ENCODE peak calls at places on chromosomes 5 and 9, in seven cellular contexts. Q is K562, O is H1, N is HepG2, D is HCT116, T is GM12878, B is SK-N-SH. Y is an unnamed sample. For H3K4me1, the result is how much of the 10 kb centered on the place peaks cover.

GRCh38 chr9:87525546-87526303 is 28.1 kb downstream of the DAPK1 start:
- DNase-seq in Q (no peak), O (no peak), N (no peak), D (no peak), T (no peak), B (no peak), Y (no peak)

GRCh38 chr5:175557778-175558177 is 79.4 kb downstream of the SFXN1 start:
- DNase-seq in Q (no peak), O (no peak), N (no peak), D (no peak), T (no peak), B (no peak), Y (no peak)

GRCh38 chr5:131225282-131225974 is 38.4 kb upstream of the CDC42SE2 start:
- DNase-seq in Q (no peak), O (no peak), N (no peak), D (no peak), T (no peak), B (no peak), Y (no peak)

GRCh38 chr5:170302729-170303501 is 5.3 kb upstream of the LCP2 start:
- DNase-seq in Q (peak), O (no peak), N (no peak), D (no peak), T (peak), B (no peak), Y (no peak)

GRCh38 chr5:96199713-96200183 is 233.3 kb downstream of the PCSK1 start:
- DNase-seq in Q (no peak), O (no peak), N (peak), D (no peak), T (no peak), B (no peak), Y (no peak)

GRCh38 chr5:78597858-78598415 is 50.6 kb downstream of the LHFPL2 start:
- DNase-seq in Q (no peak), O (no peak), N (no peak), D (no peak), T (no peak), B (no peak), Y (no peak)

GRCh38 chr9:7841831-7842230 is 42.3 kb upstream of the DMAC1 start:
- DNase-seq in Q (no peak), O (no peak), N (no peak), D (no peak), T (no peak), B (no peak), Y (no peak)

GRCh38 chr5:32504923-32505596 is 60.5 kb upstream of the ZFR start:
- DNase-seq in Q (peak), O (no peak), N (no peak), D (no peak), T (no peak), B (peak), Y (no peak)

GRCh38 chr9:88033303-88033702 is 59.0 kb upstream of the CDK20 start:
- DNase-seq in Q (no peak), O (no peak), N (no peak), D (no peak), T (no peak), B (no peak), Y (no peak)

GRCh38 chr5:177124486-177124991 is 9.0 kb upstream of the NSD1 start:
- DNase-seq in Q (no peak), O (no peak), N (no peak), D (peak), T (no peak), B (no peak), Y (no peak)

GRCh38 chr9:105151686-105151995 is 92.8 kb upstream of the SLC44A1 start:
- DNase-seq in Q (no peak), O (no peak), N (no peak), D (no peak), T (no peak), B (no peak), Y (no peak)

GRCh38 chr9:100554935-100555401 is 22.9 kb upstream of the CAVIN4 start:
- DNase-seq in Q (no peak), O (no peak), N (no peak), D (no peak), T (no peak), B (no peak), Y (no peak)

GRCh38 chr5:32581010-32581785 is 4.2 kb upstream of the SUB1 start:
- DNase-seq in Q (no peak), O (no peak), N (no peak), D (no peak), T (no peak), B (no peak), Y (no peak)

GRCh38 chr5:82560546-82560945 is 282.4 kb upstream of the RPS23 start:
- DNase-seq in Q (no peak), O (no peak), N (no peak), D (no peak), T (no peak), B (no peak), Y (no peak)

GRCh38 chr9:6076856-6077255 is 61.4 kb upstream of the RANBP6 start:
- DNase-seq in Q (no peak), O (no peak), N (no peak), D (no peak), T (no peak), B (no peak), Y (no peak)

GRCh38 chr5:159975462-159976019 is 33.4 kb upstream of the TTC1 start:
- DNase-seq in Q (peak), O (no peak), N (peak), D (peak), T (no peak), B (peak), Y (no peak)

GRCh38 chr9:81264516-81264915 is 424.8 kb downstream of the TLE1 start:
- DNase-seq in Q (no peak), O (no peak), N (no peak), D (no peak), T (no peak), B (peak), Y (no peak)

GRCh38 chr5:140574165-140574564 is 9.5 kb downstream of the SLC35A4 start:
- DNase-seq in Q (no peak), O (no peak), N (no peak), D (no peak), T (no peak), B (no peak), Y (no peak)

GRCh38 chr9:95431286-95431685 is 85.5 kb downstream of the PTCH1 start:
- DNase-seq in Q (no peak), O (no peak), N (no peak), D (no peak), T (no peak), B (no peak), Y (no peak)

GRCh38 chr5:19319252-19319651 is 668.7 kb downstream of the CDH18 start:
- DNase-seq in Q (no peak), O (no peak), N (no peak), D (no peak), T (no peak), B (no peak), Y (no peak)

GRCh38 chr5:133348406-133348805 is 263.9 kb downstream of the FSTL4 start:
- DNase-seq in Q (no peak), O (no peak), N (no peak), D (no peak), T (no peak), B (no peak), Y (no peak)

GRCh38 chr9:94084314-94084713 is at the start of gene PTPDC1:
- DNase-seq in Q (peak), O (peak), N (peak), D (peak), T (no peak), B (peak), Y (peak)

GRCh38 chr5:143562935-143563334 is 159.4 kb upstream of the NR3C1 start:
- DNase-seq in Q (no peak), O (no peak), N (peak), D (no peak), T (no peak), B (no peak), Y (no peak)

GRCh38 chr5:6592611-6593010 is 40.2 kb downstream of the NSUN2 start:
- DNase-seq in Q (no peak), O (no peak), N (no peak), D (no peak), T (no peak), B (no peak), Y (no peak)

GRCh38 chr5:150428978-150429377 is 16.3 kb upstream of the CD74 start:
- DNase-seq in Q (no peak), O (no peak), N (no peak), D (no peak), T (no peak), B (no peak), Y (no peak)

GRCh38 chr5:757931-758697 is 26.4 kb downstream of the ZDHHC11B start:
- DNase-seq in Q (peak), O (no peak), N (peak), D (no peak), T (no peak), B (peak), Y (no peak)

GRCh38 chr5:172846677-172847076 is 12.6 kb downstream of the ERGIC1 start:
- DNase-seq in Q (no peak), O (no peak), N (no peak), D (no peak), T (no peak), B (no peak), Y (no peak)

GRCh38 chr5:18744990-18745590 is 1110.8 kb downstream of the TAF11L14 start:
- DNase-seq in Q (no peak), O (no peak), N (no peak), D (no peak), T (no peak), B (no peak), Y (no peak)

GRCh38 chr5:132012385-132013005 is 1.0 kb upstream of the ACSL6 start:
- DNase-seq in Q (peak), O (no peak), N (peak), D (no peak), T (no peak), B (no peak), Y (no peak)

GRCh38 chr9:136856078-136856474 is 3.9 kb downstream of the MAMDC4 start:
- DNase-seq in Q (no peak), O (no peak), N (no peak), D (no peak), T (no peak), B (no peak), Y (no peak)

GRCh38 chr9:89884356-89885083 is 279.7 kb downstream of the GADD45G start:
- DNase-seq in Q (no peak), O (no peak), N (no peak), D (no peak), T (no peak), B (no peak), Y (no peak)

GRCh38 chr5:140221697-140222223 is 46.8 kb downstream of the CYSTM1 start:
- DNase-seq in Q (peak), O (no peak), N (no peak), D (peak), T (no peak), B (no peak), Y (no peak)

GRCh38 chr9:116313638-116314037 is 160.0 kb downstream of the PAPPA start:
- DNase-seq in Q (no peak), O (no peak), N (no peak), D (no peak), T (no peak), B (no peak), Y (no peak)

GRCh38 chr5:1103505-1104326 is 8.1 kb downstream of the SLC12A7 start:
- DNase-seq in Q (no peak), O (no peak), N (peak), D (no peak), T (no peak), B (no peak), Y (no peak)

GRCh38 chr9:88433583-88434240 is 45.5 kb downstream of the SPIN1 start:
- DNase-seq in Q (peak), O (no peak), N (no peak), D (no peak), T (no peak), B (no peak), Y (no peak)

GRCh38 chr5:78376315-78376714 is 15.9 kb downstream of the SCAMP1 start:
- DNase-seq in Q (no peak), O (no peak), N (no peak), D (no peak), T (no peak), B (no peak), Y (no peak)

GRCh38 chr9:135568026-135568425 is 6.5 kb downstream of the PAEP start:
- DNase-seq in Q (no peak), O (no peak), N (no peak), D (no peak), T (no peak), B (no peak), Y (no peak)

GRCh38 chr5:90020575-90021535 is 388.7 kb downstream of the CETN3 start:
- DNase-seq in Q (no peak), O (no peak), N (peak), D (peak), T (peak), B (no peak), Y (no peak)

GRCh38 chr5:60487885-60488425 is 212.0 kb downstream of the DEPDC1B start:
- DNase-seq in Q (no peak), O (no peak), N (peak), D (no peak), T (no peak), B (peak), Y (no peak)

GRCh38 chr9:4973902-4974301 is 11.2 kb upstream of the JAK2 start:
- DNase-seq in Q (no peak), O (no peak), N (peak), D (no peak), T (no peak), B (no peak), Y (no peak)
- TF ChIP-seq YY1 in Q (no peak), O (no peak), N (no peak), D (no peak), T (no peak), B (no peak), Y (no peak)

DNA sequence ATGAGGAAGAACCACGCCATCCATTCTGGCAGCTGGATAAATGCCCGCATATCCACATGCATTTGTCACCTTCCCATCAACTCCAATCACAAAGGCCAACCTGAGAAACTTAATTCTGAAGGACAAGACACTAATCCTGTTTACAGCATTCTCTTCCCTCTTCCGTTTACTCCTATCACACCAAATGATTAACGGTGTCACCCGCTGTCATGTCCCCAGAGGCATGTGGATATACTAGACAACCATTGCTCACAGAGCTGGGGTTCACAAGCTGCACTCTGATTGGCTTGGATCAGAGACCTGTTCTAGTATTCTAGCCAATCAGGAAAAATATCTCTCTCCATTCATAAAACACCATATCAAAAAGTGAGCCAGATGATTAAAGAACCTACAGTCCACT is 3.6 kb downstream of the MACROH2A1 start:
- DNase-seq in Q (peak), O (no peak), N (no peak), D (no peak), T (no peak), B (no peak), Y (no peak)
- H3K4me1 ChIP-seq in Q (half or more), O (under half), N (half or more), D (under half), T (under half), B (under half), Y (under half)

GRCh38 chr9:71859939-71860338 is 51.1 kb downstream of the ABHD17B start:
- DNase-seq in Q (no peak), O (no peak), N (no peak), D (no peak), T (no peak), B (no peak), Y (no peak)

GRCh38 chr9:71861618-71862017 is 49.4 kb downstream of the ABHD17B start:
- DNase-seq in Q (no peak), O (no peak), N (no peak), D (no peak), T (no peak), B (no peak), Y (no peak)

GRCh38 chr9:71858102-71858798 is 52.7 kb downstream of the ABHD17B start:
- DNase-seq in Q (no peak), O (no peak), N (no peak), D (no peak), T (no peak), B (no peak), Y (no peak)

GRCh38 chr9:71857159-71857558 is 53.8 kb downstream of the ABHD17B start:
- DNase-seq in Q (no peak), O (no peak), N (no peak), D (no peak), T (no peak), B (no peak), Y (no peak)

GRCh38 chr9:71858812-71859211 is 52.2 kb downstream of the ABHD17B start:
- DNase-seq in Q (no peak), O (no peak), N (no peak), D (no peak), T (peak), B (no peak), Y (no peak)
- TF ChIP-seq YY1 in Q (no peak), O (no peak), N (no peak), D (no peak), T (no peak), B (no peak), Y (no peak)

DNA sequence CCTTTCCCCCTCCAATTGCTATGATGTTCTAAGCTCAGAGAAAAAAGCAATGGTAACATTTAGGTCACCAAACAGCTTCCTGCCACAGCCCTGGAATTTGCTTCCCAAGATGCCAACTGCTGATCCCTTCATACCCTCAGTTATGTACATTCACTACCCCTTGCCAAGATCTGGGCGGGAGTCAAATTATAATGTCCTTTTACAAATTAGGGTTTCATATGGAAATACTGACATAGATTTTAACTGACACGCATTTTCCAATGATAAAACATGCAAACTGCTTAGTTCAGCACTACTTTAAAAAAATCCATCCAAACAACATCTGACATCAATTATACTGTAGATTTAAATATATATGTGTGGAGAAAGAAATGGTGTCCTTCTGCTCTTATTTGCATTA is 5.0 kb downstream of the LOX start:
- DNase-seq in Q (no peak), O (no peak), N (no peak), D (no peak), T (no peak), B (no peak), Y (no peak)
- H3K4me1 ChIP-seq in Q (under half), O (under half), N (under half), D (under half), T (under half), B (under half), Y (under half)

DNA sequence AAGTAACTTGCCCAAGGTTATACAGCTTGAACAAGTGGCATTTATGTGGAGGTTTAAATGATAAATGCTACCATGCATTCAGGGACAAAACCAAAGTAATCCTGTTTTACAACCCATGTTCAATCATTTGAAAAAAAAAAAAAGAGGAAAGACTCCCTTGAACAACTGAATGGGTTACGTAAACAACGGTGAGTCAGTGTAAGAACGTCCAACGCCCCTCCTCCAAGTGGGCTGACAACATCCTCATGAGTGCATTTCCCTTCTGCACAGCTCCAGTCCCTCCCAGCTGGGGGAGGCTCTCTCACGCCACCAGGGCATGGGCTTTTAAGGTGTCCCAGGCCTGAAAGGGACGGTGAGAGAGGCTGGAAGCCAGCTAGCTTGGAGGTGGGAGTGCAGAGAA is 90.0 kb downstream of the PRRT1B start:
- DNase-seq in Q (peak), O (peak), N (peak), D (peak), T (no peak), B (no peak), Y (peak)
- TF ChIP-seq YY1 in Q (no peak), O (no peak), N (no peak), D (no peak), T (no peak), B (no peak), Y (no peak)

GRCh38 chr9:106878081-106878837 is 15.3 kb downstream of the ZNF462 start:
- DNase-seq in Q (no peak), O (no peak), N (no peak), D (no peak), T (no peak), B (peak), Y (peak)
- H3K4me1 ChIP-seq in Q (under half), O (under half), N (under half), D (under half), T (under half), B (under half), Y (under half)

DNA sequence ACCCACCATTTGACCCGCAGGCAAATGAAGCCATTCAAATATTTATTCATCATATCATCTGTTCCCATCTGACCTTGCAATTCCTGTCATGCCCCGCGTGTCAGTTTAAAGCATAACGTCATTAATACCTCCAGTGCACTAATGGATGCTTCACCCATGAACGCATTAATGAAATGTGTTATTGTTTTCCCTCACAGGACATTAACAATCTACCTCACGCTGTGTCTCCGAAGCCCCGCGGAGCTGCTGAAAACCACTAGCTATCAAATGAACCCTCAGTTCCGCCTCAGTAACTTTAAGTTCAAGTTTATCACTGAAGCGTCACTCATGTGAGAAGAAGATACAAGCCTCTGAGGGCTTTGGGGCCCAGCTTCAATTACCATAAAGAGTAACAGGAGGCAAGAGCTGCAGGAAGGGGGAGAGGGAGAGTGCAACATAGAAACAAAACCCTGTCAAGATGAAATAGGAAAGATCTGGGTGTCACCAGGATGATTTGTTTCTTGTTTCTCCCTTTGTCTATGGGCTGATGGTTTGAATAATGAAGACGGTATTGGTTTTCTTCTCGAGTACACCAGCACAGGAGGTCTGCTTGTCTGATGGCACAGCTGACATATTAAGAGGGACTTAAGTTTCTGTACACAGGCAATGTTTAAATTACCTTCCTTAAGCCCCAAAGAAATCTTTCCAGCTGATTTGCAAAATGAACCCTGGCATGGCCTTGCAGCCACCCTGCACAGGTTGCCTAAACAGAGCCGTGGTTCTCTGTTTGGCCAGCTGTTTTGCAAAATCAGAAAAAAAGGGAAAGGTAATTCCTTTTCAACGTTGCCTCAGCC is 139.3 kb downstream of the RASEF start:
- DNase-seq in Q (no peak), O (no peak), N (peak), D (no peak), T (no peak), B (no peak), Y (no peak)
- TF ChIP-seq YY1 in Q (no peak), O (no peak), N (no peak), D (no peak), T (no peak), B (no peak), Y (no peak)

GRCh38 chr5:137414112-137414511 is 85.0 kb downstream of the SPOCK1 start:
- DNase-seq in Q (no peak), O (no peak), N (no peak), D (no peak), T (no peak), B (peak), Y (no peak)
- H3K4me1 ChIP-seq in Q (under half), O (under half), N (under half), D (under half), T (under half), B (under half), Y (under half)

GRCh38 chr5:128649183-128649582 is 111.1 kb upstream of the FBN2 start:
- DNase-seq in Q (no peak), O (no peak), N (no peak), D (no peak), T (no peak), B (no peak), Y (no peak)

GRCh38 chr5:128645582-128645981 is 107.5 kb upstream of the FBN2 start:
- DNase-seq in Q (no peak), O (no peak), N (no peak), D (no peak), T (no peak), B (no peak), Y (no peak)

GRCh38 chr5:128644863-128645262 is 106.8 kb upstream of the FBN2 start:
- DNase-seq in Q (no peak), O (no peak), N (no peak), D (no peak), T (no peak), B (no peak), Y (no peak)
- TF ChIP-seq YY1 in Q (no peak), O (no peak), N (no peak), D (no peak), T (no peak), B (no peak), Y (no peak)

GRCh38 chr9:112896131-112896530 is 5.5 kb upstream of the SLC46A2 start:
- DNase-seq in Q (no peak), O (no peak), N (no peak), D (no peak), T (peak), B (no peak), Y (no peak)
- H3K4me1 ChIP-seq in Q (under half), O (under half), N (under half), D (under half), T (under half), B (under half), Y (under half)